ENCODE peak calls at places on chromosome 11, in seven cellular contexts. Y, G, L, H, X, S and Q are unnamed samples.
A peak's percentile ranks its signal among the peaks of the same experiment; 100 is the strongest.

GRCh38 chr11:1102221-1102971 is 27.7 kb downstream of the MUC2 start:
- DNase-seq in Y (no peak), G (no peak), L (no peak), H (no peak), X (no peak), S (no peak), Q (no peak)

GRCh38 chr11:44568706-44569473 is 3.4 kb downstream of the CD82 start:
- DNase-seq in Y (peak; percentile 72), G (peak; percentile 97), L (peak; percentile 93), H (peak; percentile 64), X (no peak), S (peak; percentile 51), Q (peak; percentile 61)

GRCh38 chr11:69063671-69064260 is 15.0 kb downstream of the TPCN2 start:
- DNase-seq in Y (no peak), G (no peak), L (no peak), H (no peak), X (no peak), S (no peak), Q (no peak)

GRCh38 chr11:102138223-102138622 is 28.0 kb downstream of the YAP1 start:
- DNase-seq in Y (no peak), G (no peak), L (peak; percentile 45), H (no peak), X (no peak), S (no peak), Q (no peak)

GRCh38 chr11:35326266-35326879 is 93.0 kb downstream of the SLC1A2 start:
- DNase-seq in Y (no peak), G (no peak), L (no peak), H (no peak), X (no peak), S (no peak), Q (no peak)

GRCh38 chr11:95919514-95919913 is 4.4 kb downstream of the MTMR2 start:
- DNase-seq in Y (no peak), G (no peak), L (no peak), H (no peak), X (no peak), S (no peak), Q (no peak)

GRCh38 chr11:76236092-76237026 is 30.1 kb upstream of the WNT11 start:
- DNase-seq in Y (no peak), G (peak; percentile 70), L (peak; percentile 50), H (peak; percentile 48), X (peak; percentile 73), S (no peak), Q (peak; percentile 69)

GRCh38 chr11:77322506-77322905 is 21.0 kb upstream of the GDPD4 start:
- DNase-seq in Y (peak; percentile 5), G (no peak), L (peak; percentile 93), H (no peak), X (no peak), S (peak; percentile 78), Q (no peak)

GRCh38 chr11:12755510-12755909 is 81.3 kb downstream of the TEAD1 start:
- DNase-seq in Y (no peak), G (no peak), L (peak; percentile 61), H (no peak), X (no peak), S (no peak), Q (no peak)

GRCh38 chr11:94864646-94865045 is 96.5 kb downstream of the AMOTL1 start:
- DNase-seq in Y (no peak), G (no peak), L (no peak), H (no peak), X (no peak), S (no peak), Q (no peak)

GRCh38 chr11:19680824-19681368 is 31.7 kb upstream of the NAV2 start:
- DNase-seq in Y (no peak), G (no peak), L (no peak), H (no peak), X (no peak), S (no peak), Q (no peak)

GRCh38 chr11:118953265-118953664 is 2.8 kb upstream of the UPK2 start:
- DNase-seq in Y (no peak), G (no peak), L (no peak), H (no peak), X (peak; percentile 86), S (no peak), Q (peak; percentile 61)

GRCh38 chr11:7846003-7846402 is 49.3 kb upstream of the OR5P2 start:
- DNase-seq in Y (no peak), G (no peak), L (no peak), H (no peak), X (no peak), S (no peak), Q (no peak)

GRCh38 chr11:86577663-86578636 is 94.5 kb downstream of the ME3 start:
- DNase-seq in Y (peak; percentile 65), G (no peak), L (peak; percentile 97), H (no peak), X (no peak), S (peak; percentile 52), Q (no peak)

GRCh38 chr11:57081356-57081755 is 92.6 kb downstream of the OR5AK2 start:
- DNase-seq in Y (no peak), G (no peak), L (no peak), H (no peak), X (no peak), S (no peak), Q (no peak)

GRCh38 chr11:7528514-7529049 is 14.8 kb downstream of the PPFIBP2 start:
- DNase-seq in Y (no peak), G (no peak), L (no peak), H (no peak), X (no peak), S (no peak), Q (no peak)

GRCh38 chr11:44814881-44815592 is 88.3 kb downstream of the TSPAN18 start:
- DNase-seq in Y (no peak), G (no peak), L (peak; percentile 56), H (no peak), X (no peak), S (no peak), Q (no peak)

GRCh38 chr11:66008468-66009101 is 3.2 kb upstream of the CST6 start:
- DNase-seq in Y (no peak), G (no peak), L (no peak), H (no peak), X (no peak), S (no peak), Q (peak; percentile 96)

GRCh38 chr11:28114116-28114515 is 5.9 kb downstream of the METTL15 start:
- DNase-seq in Y (no peak), G (no peak), L (no peak), H (no peak), X (no peak), S (no peak), Q (no peak)

GRCh38 chr11:12848413-12848812 is 160.7 kb upstream of the RASSF10 start:
- DNase-seq in Y (no peak), G (no peak), L (no peak), H (no peak), X (no peak), S (no peak), Q (peak; percentile 57)

GRCh38 chr11:72899238-72899637 is 85.0 kb downstream of the ATG16L2 start:
- DNase-seq in Y (no peak), G (no peak), L (peak; percentile 28), H (no peak), X (no peak), S (no peak), Q (no peak)

GRCh38 chr11:67351275-67352005 is 1.9 kb downstream of the POLD4 start:
- DNase-seq in Y (peak; percentile 47), G (peak; percentile 71), L (peak; percentile 79), H (no peak), X (peak; percentile 43), S (no peak), Q (peak; percentile 72)

GRCh38 chr11:116136987-116137674 is 632.9 kb upstream of the CADM1 start:
- DNase-seq in Y (no peak), G (no peak), L (no peak), H (no peak), X (no peak), S (no peak), Q (no peak)

GRCh38 chr11:68825603-68826002 is 16.1 kb downstream of the CPT1A start:
- DNase-seq in Y (no peak), G (peak; percentile 79), L (no peak), H (no peak), X (no peak), S (no peak), Q (peak; percentile 93)

GRCh38 chr11:41074318-41074717 is 385.1 kb downstream of the LRRC4C start:
- DNase-seq in Y (no peak), G (no peak), L (no peak), H (no peak), X (no peak), S (no peak), Q (no peak)

GRCh38 chr11:35373284-35373933 is 45.9 kb downstream of the SLC1A2 start:
- DNase-seq in Y (no peak), G (no peak), L (no peak), H (no peak), X (no peak), S (no peak), Q (peak; percentile 14)

GRCh38 chr11:13290221-13290980 is 12.8 kb downstream of the BMAL1 start:
- DNase-seq in Y (no peak), G (no peak), L (no peak), H (no peak), X (no peak), S (no peak), Q (no peak)

GRCh38 chr11:116931206-116931953 is 94.0 kb upstream of the APOA1 start:
- DNase-seq in Y (peak; percentile 56), G (peak; percentile 46), L (peak; percentile 13), H (no peak), X (no peak), S (no peak), Q (no peak)

GRCh38 chr11:120179071-120179672 is 31.7 kb upstream of the OAF start:
- DNase-seq in Y (no peak), G (no peak), L (peak; percentile 68), H (no peak), X (no peak), S (no peak), Q (no peak)

GRCh38 chr11:11857769-11858168 is 16.0 kb downstream of the USP47 start:
- DNase-seq in Y (no peak), G (no peak), L (no peak), H (no peak), X (no peak), S (no peak), Q (no peak)

GRCh38 chr11:2121227-2122130 is 17.7 kb downstream of the IGF2 start:
- DNase-seq in Y (no peak), G (no peak), L (no peak), H (no peak), X (no peak), S (no peak), Q (no peak)

GRCh38 chr11:113475160-113475761 is at the start of gene DRD2:
- DNase-seq in Y (no peak), G (no peak), L (no peak), H (no peak), X (no peak), S (no peak), Q (no peak)

GRCh38 chr11:107957109-107957588 is 28.9 kb downstream of the RAB39A start:
- DNase-seq in Y (no peak), G (no peak), L (peak; percentile 46), H (no peak), X (no peak), S (peak; percentile 9), Q (no peak)

GRCh38 chr11:113994077-113994954 is 19.4 kb downstream of the HTR3A start:
- DNase-seq in Y (peak; percentile 18), G (peak; percentile 40), L (no peak), H (peak; percentile 3), X (no peak), S (no peak), Q (peak; percentile 16)